ENCODE peak calls at places on chromosomes 5 and 9, in four cellular contexts. O is astrocyte, L is Peyer's patch, G is breast epithelium. Y is an unnamed sample.

GRCh38 chr9:132026932-132027585 is 52.6 kb downstream of the MED27 start:
- DNase-seq in L (no peak), O (peak; percentile 76), G (no peak), Y (peak; percentile 85)

GRCh38 chr5:66958984-66959641 is 237.5 kb downstream of the CD180 start:
- DNase-seq in G (no peak), O (peak; percentile 86), L (no peak), Y (peak; percentile 82)

GRCh38 chr5:134124289-134125194 is 10.1 kb downstream of the TCF7 start:
- DNase-seq in L (no peak), O (peak; percentile 71), G (no peak), Y (peak; percentile 84)

GRCh38 chr9:117825609-117826347 is 121.6 kb downstream of the TLR4 start:
- DNase-seq in L (no peak), O (no peak), G (no peak), Y (no peak)

GRCh38 chr5:74612059-74612458 is 28.5 kb downstream of the ENC1 start:
- DNase-seq in L (no peak), O (no peak), G (no peak), Y (no peak)

GRCh38 chr9:121634800-121635261 is 16.6 kb upstream of the DAB2IP start:
- DNase-seq in G (no peak), L (no peak), O (no peak), Y (no peak)

GRCh38 chr9:94083384-94083783 is 880 bp upstream of the PTPDC1 start:
- DNase-seq in L (no peak), G (no peak), O (no peak), Y (no peak)

GRCh38 chr5:136677219-136677618 is 311.9 kb upstream of the TRPC7 start:
- DNase-seq in O (no peak), L (no peak), G (no peak), Y (peak; percentile 17)

GRCh38 chr9:123985869-123986268 is 25.7 kb upstream of the LHX2 start:
- DNase-seq in O (no peak), L (no peak), G (no peak), Y (no peak)

GRCh38 chr5:147037517-147038205 is 159.1 kb upstream of the PPP2R2B start:
- DNase-seq in G (no peak), L (no peak), O (peak; percentile 91), Y (no peak)

GRCh38 chr9:13113201-13113600 is 166.3 kb downstream of the MPDZ start:
- DNase-seq in L (no peak), G (no peak), O (peak; percentile 66), Y (peak; percentile 47)

GRCh38 chr5:42767491-42768105 is 11.0 kb downstream of the CCDC152 start:
- DNase-seq in L (no peak), O (no peak), G (no peak), Y (peak; percentile 25)

GRCh38 chr5:16540421-16540820 is 74.8 kb upstream of the ZNF622 start:
- DNase-seq in G (no peak), O (peak; percentile 88), L (no peak), Y (peak; percentile 74)

GRCh38 chr9:95495988-95496387 is 20.8 kb downstream of the PTCH1 start:
- DNase-seq in O (no peak), L (no peak), G (no peak), Y (no peak)
- TF ChIP-seq CTCF in O (no peak), L (no peak), G (no peak), Y (no peak)

DNA sequence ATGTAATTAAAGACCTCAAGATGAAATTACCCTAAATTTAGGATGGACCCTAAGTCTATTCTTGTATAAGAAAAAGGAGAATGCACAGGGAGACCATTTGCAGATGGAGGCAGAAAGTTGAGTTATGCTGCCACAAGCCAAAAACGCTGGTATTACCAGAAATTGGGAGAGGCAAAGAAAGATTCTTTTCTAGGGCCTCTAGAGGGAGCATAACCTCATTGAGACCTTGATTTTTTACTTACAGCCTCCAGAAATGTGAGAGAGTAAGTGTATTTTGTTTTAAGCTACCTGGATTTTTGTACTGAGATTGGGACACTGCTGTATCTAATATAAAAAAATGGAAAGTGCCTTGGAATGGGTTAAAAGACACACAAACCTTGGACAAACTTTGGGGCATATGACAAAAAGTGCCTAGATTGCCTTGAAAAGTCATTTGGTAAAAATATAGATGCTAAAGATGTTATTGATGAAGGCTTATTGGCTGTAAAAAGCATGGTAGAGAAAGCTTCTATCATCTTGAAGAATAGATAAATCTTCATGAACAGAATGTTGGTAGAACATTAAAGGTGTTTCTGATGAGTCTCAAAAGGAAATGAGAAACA is 174.7 kb upstream of the PRDM9 start:
- DNase-seq in G (no peak), O (no peak), L (no peak), Y (no peak)
- TF ChIP-seq CTCF in G (no peak), O (peak; percentile 23), L (no peak), Y (no peak)

DNA sequence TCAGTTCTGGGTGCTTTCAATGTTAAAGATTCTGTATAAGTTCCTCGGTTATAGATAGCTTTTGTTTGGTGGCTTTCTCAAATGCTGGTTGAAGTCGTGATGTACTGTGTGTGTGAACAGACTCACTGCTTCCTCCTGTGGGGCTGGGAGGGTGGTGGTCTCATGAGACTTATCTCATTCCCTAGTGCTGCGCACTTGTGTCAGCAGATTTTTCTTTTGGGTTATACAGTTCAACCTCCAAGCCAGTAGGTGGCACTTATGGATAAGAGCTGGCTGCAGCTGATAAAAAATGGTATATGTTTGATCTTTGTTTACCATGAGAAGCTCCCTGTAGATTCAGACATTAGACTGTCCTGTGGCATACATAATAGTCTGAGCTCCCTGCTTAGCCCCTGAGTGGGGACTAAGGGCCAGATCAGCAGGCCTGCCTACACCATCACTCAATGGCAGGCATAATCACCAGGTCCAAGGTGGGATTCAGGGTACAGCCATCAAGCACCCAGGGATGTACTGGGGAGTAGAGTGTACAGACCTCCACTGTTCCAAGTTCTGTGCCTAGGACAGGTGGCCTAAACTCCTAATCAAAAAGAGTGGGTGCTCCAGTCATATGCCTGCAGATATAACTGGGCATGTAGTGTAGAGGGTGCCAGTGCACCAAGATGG is 174.2 kb downstream of the OXCT1 start:
- DNase-seq in G (no peak), L (no peak), O (no peak), Y (no peak)
- TF ChIP-seq CTCF in G (no peak), L (peak; percentile 29), O (peak; percentile 21), Y (peak; percentile 66)

GRCh38 chr9:105355810-105356209 is 92.0 kb upstream of the FSD1L start:
- DNase-seq in L (no peak), O (peak; percentile 59), G (no peak), Y (no peak)
- TF ChIP-seq CTCF in L (peak; percentile 40), O (no peak), G (no peak), Y (no peak)

GRCh38 chr5:143506881-143507552 is 103.5 kb upstream of the NR3C1 start:
- DNase-seq in G (no peak), O (peak; percentile 94), L (no peak), Y (peak; percentile 97)
- TF ChIP-seq CTCF in G (no peak), O (no peak), L (peak; percentile 37), Y (peak; percentile 35)

GRCh38 chr5:57696005-57696755 is 213.6 kb upstream of the ACTBL2 start:
- DNase-seq in L (no peak), O (no peak), G (no peak), Y (no peak)
- TF ChIP-seq CTCF in L (no peak), O (no peak), G (no peak), Y (no peak)

GRCh38 chr9:133589454-133590227 is 19.5 kb downstream of the FAM163B start:
- DNase-seq in L (no peak), O (no peak), G (no peak), Y (no peak)
- TF ChIP-seq CTCF in L (no peak), O (peak; percentile 17), G (no peak), Y (peak; percentile 75)

GRCh38 chr9:18985996-18986395 is 47.0 kb downstream of the SAXO1 start:
- DNase-seq in O (no peak), G (no peak), L (no peak), Y (no peak)

GRCh38 chr9:18989097-18989496 is 43.9 kb downstream of the SAXO1 start:
- DNase-seq in G (no peak), L (no peak), O (no peak), Y (no peak)

GRCh38 chr9:18985464-18985951 is 47.5 kb downstream of the SAXO1 start:
- DNase-seq in O (no peak), G (no peak), L (no peak), Y (no peak)

GRCh38 chr9:18990494-18990893 is 42.5 kb downstream of the SAXO1 start:
- DNase-seq in L (no peak), O (no peak), G (no peak), Y (no peak)

DNA sequence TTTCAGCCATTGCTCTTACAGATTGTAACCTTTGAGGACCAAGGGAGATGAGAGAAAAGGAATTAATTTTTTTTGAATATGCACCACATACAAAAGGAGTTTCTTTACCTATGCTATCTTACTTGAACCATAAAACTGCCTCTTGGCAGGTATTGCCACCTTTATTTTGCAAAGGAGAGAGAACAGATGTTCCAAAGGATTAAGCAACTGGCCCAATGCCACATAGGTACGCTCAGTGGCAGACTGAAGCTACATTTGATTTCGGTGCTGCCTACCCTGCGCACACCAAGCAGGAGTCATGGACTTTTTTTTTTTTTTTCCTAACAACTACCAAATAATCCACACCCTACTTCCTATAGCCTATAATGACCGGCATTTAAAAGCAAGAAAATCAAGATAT is 43.1 kb downstream of the SAXO1 start:
- DNase-seq in O (no peak), L (no peak), G (no peak), Y (no peak)
- TF ChIP-seq CTCF in O (no peak), L (no peak), G (no peak), Y (no peak)

GRCh38 chr9:137027369-137028012 is 546 bp downstream of the ABCA2 start:
- DNase-seq in G (no peak), O (no peak), L (no peak), Y (no peak)

GRCh38 chr9:137029058-137029922 is 1.3 kb upstream of the ABCA2 start:
- DNase-seq in O (no peak), G (peak; percentile 69), L (peak; percentile 85), Y (peak; percentile 26)

GRCh38 chr9:137028013-137028280 is at the start of gene ABCA2:
- DNase-seq in O (no peak), G (no peak), L (no peak), Y (no peak)

GRCh38 chr9:137030006-137030405 is 1.9 kb downstream of the FUT7 start:
- DNase-seq in G (no peak), O (no peak), L (no peak), Y (no peak)

DNA sequence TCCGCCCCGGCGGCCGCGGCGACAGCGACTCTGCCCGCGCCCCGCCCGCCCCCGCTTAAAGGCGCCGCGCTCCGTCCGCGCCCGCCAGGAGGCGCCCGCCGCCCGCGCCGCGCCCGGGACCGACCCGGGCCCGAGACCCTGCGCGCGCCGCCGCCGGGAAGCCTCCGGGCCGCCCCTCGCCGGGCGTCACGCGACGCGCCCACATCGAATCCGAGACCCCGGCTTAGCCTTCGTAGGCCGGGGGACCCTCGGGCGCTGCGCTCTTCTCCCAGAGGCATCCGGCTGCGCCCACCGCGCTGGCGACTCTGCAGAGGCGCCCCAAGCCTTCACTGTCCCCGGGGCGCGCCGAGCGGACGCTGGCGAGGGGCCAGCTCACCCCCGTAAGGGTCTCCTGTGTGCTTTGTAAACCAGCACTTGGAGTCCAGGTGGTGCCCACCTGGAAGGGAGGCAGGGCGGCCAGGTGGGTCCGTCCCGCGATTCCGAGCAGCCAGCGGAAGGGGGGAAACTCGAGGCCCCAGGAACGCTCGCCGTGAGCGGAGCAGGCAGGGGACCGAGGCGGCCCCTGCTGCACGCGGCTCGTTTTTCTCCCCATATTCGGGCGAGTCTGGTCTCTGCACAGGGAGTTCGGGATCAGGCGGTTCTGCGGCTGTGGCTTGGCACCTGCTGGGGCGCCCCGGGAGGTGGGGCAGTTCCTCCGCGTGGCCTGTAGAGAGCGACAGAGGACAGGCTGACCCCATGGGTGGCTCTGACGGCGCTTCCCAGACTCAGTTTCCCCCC is 432 bp upstream of the ABCA2 start:
- DNase-seq in O (no peak), G (peak; percentile 73), L (peak; percentile 85), Y (peak; percentile 26)
- TF ChIP-seq CTCF in O (no peak), G (peak; percentile 33), L (peak; percentile 68), Y (no peak)

Y was measured in HFFc6.